ENCODE peak calls at places on chromosome 2, in ten cellular contexts. One of them, this sample, is unnamed. For H3K4me1 and H3K36me3, the result is how much of the 10 kb centered on the place peaks cover.

GRCh38 chr2:137975280-137976271 is 11.3 kb downstream of the HNMT start:
- DNase-seq in ovary: no peak
- DNase-seq in breast epithelium: no peak
- DNase-seq in CD4-positive, CD25-positive, alpha-beta regulatory T cell: no peak
- DNase-seq in lower lobe of right lung: no peak
- DNase-seq in fibroblast of lung: no peak
- DNase-seq in PC-9: peak
- DNase-seq in left lung: no peak
- DNase-seq in ascending aorta: no peak
- DNase-seq in heart left ventricle: no peak
- DNase-seq in this sample: no peak

GRCh38 chr2:230160112-230160660 is 59.6 kb downstream of the SP110 start:
- DNase-seq in CD4-positive, CD25-positive, alpha-beta regulatory T cell: peak
- DNase-seq in ascending aorta: no peak
- DNase-seq in heart left ventricle: peak
- DNase-seq in fibroblast of lung: peak
- DNase-seq in lower lobe of right lung: peak
- DNase-seq in PC-9: peak
- DNase-seq in left lung: peak
- DNase-seq in ovary: peak
- DNase-seq in breast epithelium: no peak
- DNase-seq in this sample: no peak

GRCh38 chr2:229342376-229342775 is 71.3 kb upstream of the PID1 start:
- DNase-seq in CD4-positive, CD25-positive, alpha-beta regulatory T cell: no peak
- DNase-seq in PC-9: no peak
- DNase-seq in lower lobe of right lung: peak
- DNase-seq in left lung: peak
- DNase-seq in fibroblast of lung: peak
- DNase-seq in ovary: peak
- DNase-seq in ascending aorta: no peak
- DNase-seq in heart left ventricle: peak
- DNase-seq in breast epithelium: no peak
- DNase-seq in this sample: no peak

GRCh38 chr2:217844696-217845095 is 158.1 kb downstream of the TNS1 start:
- DNase-seq in left lung: no peak
- DNase-seq in breast epithelium: no peak
- DNase-seq in heart left ventricle: no peak
- DNase-seq in fibroblast of lung: no peak
- DNase-seq in ovary: no peak
- DNase-seq in ascending aorta: no peak
- DNase-seq in PC-9: no peak
- DNase-seq in CD4-positive, CD25-positive, alpha-beta regulatory T cell: no peak
- DNase-seq in lower lobe of right lung: no peak
- DNase-seq in this sample: no peak

GRCh38 chr2:72341639-72342038 is 194.0 kb upstream of the CYP26B1 start:
- DNase-seq in breast epithelium: no peak
- DNase-seq in ovary: no peak
- DNase-seq in lower lobe of right lung: no peak
- DNase-seq in left lung: no peak
- DNase-seq in ascending aorta: no peak
- DNase-seq in CD4-positive, CD25-positive, alpha-beta regulatory T cell: no peak
- DNase-seq in fibroblast of lung: no peak
- DNase-seq in PC-9: no peak
- DNase-seq in heart left ventricle: no peak
- DNase-seq in this sample: no peak

GRCh38 chr2:96538487-96539214 is 2.1 kb downstream of the ARID5A start:
- DNase-seq in breast epithelium: peak
- DNase-seq in heart left ventricle: peak
- DNase-seq in ovary: no peak
- DNase-seq in CD4-positive, CD25-positive, alpha-beta regulatory T cell: peak
- DNase-seq in PC-9: no peak
- DNase-seq in ascending aorta: peak
- DNase-seq in left lung: peak
- DNase-seq in fibroblast of lung: peak
- DNase-seq in lower lobe of right lung: peak
- DNase-seq in this sample: no peak

GRCh38 chr2:146806295-146807005 is 1038.4 kb upstream of the ACVR2A start:
- DNase-seq in ascending aorta: no peak
- DNase-seq in fibroblast of lung: peak
- DNase-seq in left lung: no peak
- DNase-seq in CD4-positive, CD25-positive, alpha-beta regulatory T cell: no peak
- DNase-seq in PC-9: no peak
- DNase-seq in lower lobe of right lung: no peak
- DNase-seq in heart left ventricle: no peak
- DNase-seq in breast epithelium: no peak
- DNase-seq in ovary: no peak
- DNase-seq in this sample: no peak

GRCh38 chr2:179622122-179622521 is 239.3 kb downstream of the ZNF385B start:
- DNase-seq in PC-9: no peak
- DNase-seq in fibroblast of lung: no peak
- DNase-seq in heart left ventricle: no peak
- DNase-seq in breast epithelium: no peak
- DNase-seq in ovary: no peak
- DNase-seq in ascending aorta: no peak
- DNase-seq in left lung: no peak
- DNase-seq in lower lobe of right lung: no peak
- DNase-seq in CD4-positive, CD25-positive, alpha-beta regulatory T cell: no peak
- DNase-seq in this sample: no peak

DNA sequence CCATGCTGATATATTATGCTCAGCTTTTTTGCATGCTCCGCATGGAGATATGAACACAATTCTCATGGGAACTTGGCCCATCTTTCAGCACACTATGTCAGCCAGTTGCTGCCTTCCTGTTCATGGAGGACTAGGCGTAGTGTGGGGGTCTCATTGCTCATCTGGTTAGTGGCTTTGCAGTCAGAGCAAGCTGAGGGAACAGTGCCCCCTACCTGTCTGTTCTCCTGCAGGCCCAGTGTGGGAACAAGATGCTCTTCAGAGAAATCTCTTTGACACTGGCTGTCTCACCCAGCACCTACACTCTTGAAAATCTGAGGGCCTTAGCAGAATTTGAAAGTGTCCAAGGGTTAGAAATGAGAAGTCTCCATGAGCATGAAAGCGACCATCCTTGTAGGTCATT is 47.1 kb downstream of the SPTBN1 start:
- DNase-seq in heart left ventricle: no peak
- DNase-seq in ovary: peak
- DNase-seq in CD4-positive, CD25-positive, alpha-beta regulatory T cell: no peak
- DNase-seq in breast epithelium: no peak
- DNase-seq in ascending aorta: no peak
- DNase-seq in lower lobe of right lung: no peak
- DNase-seq in left lung: no peak
- DNase-seq in fibroblast of lung: peak
- DNase-seq in PC-9: no peak
- DNase-seq in this sample: peak
- H3K4me1 ChIP-seq in heart left ventricle: half or more
- H3K4me1 ChIP-seq in ovary: under half
- H3K4me1 ChIP-seq in CD4-positive, CD25-positive, alpha-beta regulatory T cell: under half
- H3K4me1 ChIP-seq in breast epithelium: under half
- H3K4me1 ChIP-seq in ascending aorta: under half
- H3K4me1 ChIP-seq in lower lobe of right lung: half or more
- H3K4me1 ChIP-seq in left lung: under half
- H3K4me1 ChIP-seq in fibroblast of lung: under half
- H3K4me1 ChIP-seq in PC-9: under half
- H3K4me1 ChIP-seq in this sample: under half

GRCh38 chr2:174611851-174612250 is 14.2 kb upstream of the WIPF1 start:
- DNase-seq in fibroblast of lung: no peak
- DNase-seq in left lung: no peak
- DNase-seq in PC-9: no peak
- DNase-seq in lower lobe of right lung: no peak
- DNase-seq in CD4-positive, CD25-positive, alpha-beta regulatory T cell: no peak
- DNase-seq in ovary: no peak
- DNase-seq in breast epithelium: no peak
- DNase-seq in ascending aorta: no peak
- DNase-seq in heart left ventricle: no peak
- DNase-seq in this sample: no peak

GRCh38 chr2:174612960-174613359 is 15.4 kb upstream of the WIPF1 start:
- DNase-seq in ovary: no peak
- DNase-seq in PC-9: no peak
- DNase-seq in lower lobe of right lung: no peak
- DNase-seq in CD4-positive, CD25-positive, alpha-beta regulatory T cell: no peak
- DNase-seq in fibroblast of lung: no peak
- DNase-seq in breast epithelium: no peak
- DNase-seq in ascending aorta: no peak
- DNase-seq in heart left ventricle: no peak
- DNase-seq in left lung: no peak
- DNase-seq in this sample: no peak

GRCh38 chr2:174609261-174609660 is 11.7 kb upstream of the WIPF1 start:
- DNase-seq in fibroblast of lung: no peak
- DNase-seq in ovary: no peak
- DNase-seq in lower lobe of right lung: no peak
- DNase-seq in PC-9: no peak
- DNase-seq in left lung: no peak
- DNase-seq in ascending aorta: no peak
- DNase-seq in breast epithelium: no peak
- DNase-seq in heart left ventricle: no peak
- DNase-seq in CD4-positive, CD25-positive, alpha-beta regulatory T cell: no peak
- DNase-seq in this sample: no peak

GRCh38 chr2:174610243-174610995 is 12.8 kb upstream of the WIPF1 start:
- DNase-seq in ascending aorta: no peak
- DNase-seq in left lung: no peak
- DNase-seq in lower lobe of right lung: no peak
- DNase-seq in heart left ventricle: no peak
- DNase-seq in CD4-positive, CD25-positive, alpha-beta regulatory T cell: no peak
- DNase-seq in breast epithelium: no peak
- DNase-seq in fibroblast of lung: no peak
- DNase-seq in PC-9: no peak
- DNase-seq in ovary: no peak
- DNase-seq in this sample: no peak

GRCh38 chr2:174611006-174611405 is 13.4 kb upstream of the WIPF1 start:
- DNase-seq in lower lobe of right lung: no peak
- DNase-seq in CD4-positive, CD25-positive, alpha-beta regulatory T cell: no peak
- DNase-seq in left lung: no peak
- DNase-seq in heart left ventricle: no peak
- DNase-seq in ovary: no peak
- DNase-seq in PC-9: no peak
- DNase-seq in fibroblast of lung: no peak
- DNase-seq in breast epithelium: no peak
- DNase-seq in ascending aorta: no peak
- DNase-seq in this sample: no peak
- H3K27ac ChIP-seq in lower lobe of right lung: no peak
- H3K27ac ChIP-seq in CD4-positive, CD25-positive, alpha-beta regulatory T cell: peak
- H3K27ac ChIP-seq in left lung: peak
- H3K27ac ChIP-seq in heart left ventricle: no peak
- H3K27ac ChIP-seq in ovary: no peak
- H3K27ac ChIP-seq in PC-9: no peak
- H3K27ac ChIP-seq in fibroblast of lung: no peak
- H3K27ac ChIP-seq in breast epithelium: peak
- H3K27ac ChIP-seq in ascending aorta: no peak
- H3K27ac ChIP-seq in this sample: no peak

GRCh38 chr2:173941567-173941966 is 23.6 kb downstream of the SP3 start:
- DNase-seq in CD4-positive, CD25-positive, alpha-beta regulatory T cell: no peak
- DNase-seq in fibroblast of lung: no peak
- DNase-seq in lower lobe of right lung: no peak
- DNase-seq in left lung: no peak
- DNase-seq in ascending aorta: no peak
- DNase-seq in breast epithelium: no peak
- DNase-seq in PC-9: no peak
- DNase-seq in ovary: no peak
- DNase-seq in heart left ventricle: no peak
- DNase-seq in this sample: no peak

GRCh38 chr2:173943139-173943538 is 22.0 kb downstream of the SP3 start:
- DNase-seq in fibroblast of lung: no peak
- DNase-seq in heart left ventricle: no peak
- DNase-seq in lower lobe of right lung: no peak
- DNase-seq in PC-9: no peak
- DNase-seq in ovary: no peak
- DNase-seq in left lung: no peak
- DNase-seq in ascending aorta: no peak
- DNase-seq in breast epithelium: no peak
- DNase-seq in CD4-positive, CD25-positive, alpha-beta regulatory T cell: no peak
- DNase-seq in this sample: no peak

GRCh38 chr2:173940208-173941020 is 24.8 kb downstream of the SP3 start:
- DNase-seq in lower lobe of right lung: no peak
- DNase-seq in heart left ventricle: no peak
- DNase-seq in ovary: no peak
- DNase-seq in left lung: no peak
- DNase-seq in PC-9: no peak
- DNase-seq in ascending aorta: no peak
- DNase-seq in CD4-positive, CD25-positive, alpha-beta regulatory T cell: no peak
- DNase-seq in fibroblast of lung: no peak
- DNase-seq in breast epithelium: no peak
- DNase-seq in this sample: no peak

GRCh38 chr2:173947131-173947530 is 18.0 kb downstream of the SP3 start:
- DNase-seq in breast epithelium: no peak
- DNase-seq in fibroblast of lung: no peak
- DNase-seq in heart left ventricle: no peak
- DNase-seq in PC-9: no peak
- DNase-seq in ovary: no peak
- DNase-seq in lower lobe of right lung: no peak
- DNase-seq in ascending aorta: no peak
- DNase-seq in CD4-positive, CD25-positive, alpha-beta regulatory T cell: no peak
- DNase-seq in left lung: no peak
- DNase-seq in this sample: no peak

GRCh38 chr2:173943738-173944137 is 21.4 kb downstream of the SP3 start:
- DNase-seq in ascending aorta: no peak
- DNase-seq in heart left ventricle: no peak
- DNase-seq in left lung: no peak
- DNase-seq in fibroblast of lung: no peak
- DNase-seq in breast epithelium: no peak
- DNase-seq in lower lobe of right lung: no peak
- DNase-seq in ovary: no peak
- DNase-seq in CD4-positive, CD25-positive, alpha-beta regulatory T cell: no peak
- DNase-seq in PC-9: peak
- DNase-seq in this sample: no peak
- H3K36me3 ChIP-seq in ascending aorta: under half
- H3K36me3 ChIP-seq in heart left ventricle: under half
- H3K36me3 ChIP-seq in left lung: under half
- H3K36me3 ChIP-seq in fibroblast of lung: under half
- H3K36me3 ChIP-seq in breast epithelium: under half
- H3K36me3 ChIP-seq in lower lobe of right lung: under half
- H3K36me3 ChIP-seq in ovary: under half
- H3K36me3 ChIP-seq in CD4-positive, CD25-positive, alpha-beta regulatory T cell: under half
- H3K36me3 ChIP-seq in PC-9: under half
- H3K36me3 ChIP-seq in this sample: under half

GRCh38 chr2:43454791-43455190 is 141.0 kb downstream of the THADA start:
- DNase-seq in left lung: no peak
- DNase-seq in ovary: no peak
- DNase-seq in breast epithelium: no peak
- DNase-seq in fibroblast of lung: no peak
- DNase-seq in CD4-positive, CD25-positive, alpha-beta regulatory T cell: no peak
- DNase-seq in heart left ventricle: no peak
- DNase-seq in PC-9: no peak
- DNase-seq in lower lobe of right lung: no peak
- DNase-seq in ascending aorta: no peak
- DNase-seq in this sample: no peak

GRCh38 chr2:43453771-43454170 is 142.1 kb downstream of the THADA start:
- DNase-seq in fibroblast of lung: no peak
- DNase-seq in CD4-positive, CD25-positive, alpha-beta regulatory T cell: no peak
- DNase-seq in ascending aorta: no peak
- DNase-seq in left lung: no peak
- DNase-seq in ovary: no peak
- DNase-seq in PC-9: no peak
- DNase-seq in lower lobe of right lung: no peak
- DNase-seq in heart left ventricle: no peak
- DNase-seq in breast epithelium: no peak
- DNase-seq in this sample: no peak

GRCh38 chr2:43450617-43451016 is 145.2 kb downstream of the THADA start:
- DNase-seq in ascending aorta: no peak
- DNase-seq in fibroblast of lung: no peak
- DNase-seq in ovary: no peak
- DNase-seq in CD4-positive, CD25-positive, alpha-beta regulatory T cell: no peak
- DNase-seq in lower lobe of right lung: no peak
- DNase-seq in heart left ventricle: no peak
- DNase-seq in breast epithelium: no peak
- DNase-seq in PC-9: no peak
- DNase-seq in left lung: no peak
- DNase-seq in this sample: no peak

GRCh38 chr2:43455296-43455695 is 140.5 kb downstream of the THADA start:
- DNase-seq in breast epithelium: no peak
- DNase-seq in ascending aorta: no peak
- DNase-seq in PC-9: no peak
- DNase-seq in heart left ventricle: no peak
- DNase-seq in lower lobe of right lung: no peak
- DNase-seq in ovary: no peak
- DNase-seq in CD4-positive, CD25-positive, alpha-beta regulatory T cell: no peak
- DNase-seq in left lung: no peak
- DNase-seq in fibroblast of lung: no peak
- DNase-seq in this sample: no peak

DNA sequence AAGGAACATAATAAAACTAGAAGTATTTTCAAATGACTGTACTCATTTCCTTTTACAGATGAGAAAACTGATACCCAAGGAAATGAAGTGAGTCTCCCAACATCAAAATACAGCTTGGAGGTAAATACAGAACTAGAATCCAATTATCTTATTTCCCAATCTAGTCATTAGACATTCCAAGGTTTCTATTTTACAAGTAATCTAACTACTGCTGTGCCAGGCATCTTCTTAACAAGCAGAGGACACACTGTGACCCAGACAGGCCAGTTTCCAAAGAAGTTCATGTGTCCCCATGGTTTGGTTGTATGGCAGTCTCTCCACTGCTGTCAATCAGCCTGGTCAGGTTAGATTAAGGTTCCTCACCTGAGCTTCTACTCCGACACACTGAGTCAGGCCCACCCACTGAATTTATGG is 143.5 kb downstream of the THADA start:
- DNase-seq in PC-9: peak
- DNase-seq in ascending aorta: no peak
- DNase-seq in ovary: no peak
- DNase-seq in fibroblast of lung: no peak
- DNase-seq in lower lobe of right lung: no peak
- DNase-seq in CD4-positive, CD25-positive, alpha-beta regulatory T cell: no peak
- DNase-seq in heart left ventricle: no peak
- DNase-seq in left lung: no peak
- DNase-seq in breast epithelium: no peak
- DNase-seq in this sample: no peak
- H3K4me1 ChIP-seq in PC-9: half or more
- H3K4me1 ChIP-seq in ascending aorta: under half
- H3K4me1 ChIP-seq in ovary: under half
- H3K4me1 ChIP-seq in fibroblast of lung: under half
- H3K4me1 ChIP-seq in lower lobe of right lung: under half
- H3K4me1 ChIP-seq in CD4-positive, CD25-positive, alpha-beta regulatory T cell: under half
- H3K4me1 ChIP-seq in heart left ventricle: under half
- H3K4me1 ChIP-seq in left lung: under half
- H3K4me1 ChIP-seq in breast epithelium: under half
- H3K4me1 ChIP-seq in this sample: under half